ENCODE peak calls at places on chromosomes 13 and 19, in nine cellular contexts. Q is transverse colon, G is mesendoderm, X is IMR-90, E is fibroblast of lung, A is heart right ventricle, M is NT2/D1, C is stomach, B is lower lobe of right lung. W is an unnamed sample.

GRCh38 chr13:70964124-70964523 is 855.9 kb upstream of the KLHL1 start:
- DNase-seq in M (no peak), Q (no peak), C (no peak), B (no peak), A (no peak), G (no peak), E (no peak), X (no peak), W (no peak)

GRCh38 chr13:57138988-57139387 is 1.7 kb upstream of the PRR20A start:
- DNase-seq in X (no peak), C (no peak), M (no peak), Q (no peak), E (no peak), A (no peak), G (no peak), B (no peak), W (no peak)

GRCh38 chr19:38666662-38667448 is 19.4 kb downstream of the ACTN4 start:
- DNase-seq in A (no peak), Q (peak; percentile 47), B (no peak), X (peak; percentile 81), M (peak; percentile 51), C (no peak), E (peak; percentile 91), G (peak; percentile 96), W (peak; percentile 75)

GRCh38 chr19:47729799-47730520 is 15.4 kb upstream of the NOP53 start:
- DNase-seq in C (peak; percentile 81), M (peak; percentile 66), G (peak; percentile 95), A (peak; percentile 86), X (no peak), Q (peak; percentile 39), E (peak; percentile 46), B (peak; percentile 89), W (peak; percentile 91)

GRCh38 chr13:76969488-76970365 is 21.4 kb downstream of the ACOD1 start:
- DNase-seq in B (no peak), X (no peak), Q (no peak), E (peak; percentile 16), M (no peak), C (no peak), A (no peak), G (no peak), W (no peak)

GRCh38 chr19:38155453-38155852 is 68.6 kb downstream of the DPF1 start:
- DNase-seq in C (no peak), M (no peak), G (peak; percentile 20), Q (no peak), B (no peak), X (peak; percentile 58), A (no peak), E (peak; percentile 20), W (no peak)

GRCh38 chr13:99991013-99991805 is 9.6 kb downstream of the ZIC2 start:
- DNase-seq in A (no peak), Q (no peak), B (no peak), X (no peak), G (peak; percentile 81), M (no peak), E (no peak), C (no peak), W (no peak)

GRCh38 chr13:75170321-75170720 is 311.6 kb downstream of the TBC1D4 start:
- DNase-seq in E (no peak), X (no peak), A (no peak), Q (no peak), G (no peak), C (no peak), B (no peak), M (no peak), W (no peak)

GRCh38 chr19:17052439-17052838 is 22.8 kb downstream of the HAUS8 start:
- DNase-seq in G (peak; percentile 70), C (peak; percentile 32), Q (peak; percentile 64), A (no peak), E (peak; percentile 44), X (peak; percentile 59), M (peak; percentile 55), B (no peak), W (no peak)

GRCh38 chr19:50728084-50728737 is 5.0 kb downstream of the CLEC11A start:
- DNase-seq in G (peak; percentile 97), A (peak; percentile 81), M (peak; percentile 89), Q (peak; percentile 42), B (peak; percentile 83), C (peak; percentile 43), E (peak; percentile 33), X (peak; percentile 75), W (peak; percentile 55)

GRCh38 chr19:43595605-43595998 is 332 bp downstream of the IRGQ start:
- DNase-seq in C (no peak), M (no peak), E (no peak), X (no peak), A (no peak), G (no peak), Q (peak; percentile 28), B (peak; percentile 56), W (peak; percentile 46)

GRCh38 chr19:51064534-51065220 is at the start of gene KLK13:
- DNase-seq in M (peak; percentile 35), E (no peak), A (peak; percentile 60), G (peak; percentile 84), C (peak; percentile 49), B (peak; percentile 53), Q (no peak), X (no peak), W (peak; percentile 89)

GRCh38 chr13:32443111-32443510 is 15.2 kb upstream of the N4BP2L1 start:
- DNase-seq in B (no peak), X (peak; percentile 23), E (no peak), Q (peak; percentile 35), A (no peak), C (no peak), M (no peak), G (peak; percentile 18), W (no peak)

GRCh38 chr13:74052402-74052928 is 81.7 kb downstream of the KLF12 start:
- DNase-seq in A (no peak), M (no peak), G (peak; percentile 40), B (peak; percentile 61), E (no peak), Q (no peak), C (peak; percentile 88), X (no peak), W (no peak)

GRCh38 chr13:45468676-45469075 is 3.9 kb downstream of the COG3 start:
- DNase-seq in M (no peak), C (no peak), Q (peak; percentile 20), G (no peak), X (no peak), B (no peak), E (no peak), A (no peak), W (no peak)

GRCh38 chr19:1258707-1259205 is 10.4 kb downstream of the MIDN start:
- DNase-seq in Q (no peak), E (no peak), A (no peak), X (no peak), G (no peak), B (no peak), M (no peak), C (no peak), W (no peak)

GRCh38 chr19:1261512-1261862 is 7.6 kb upstream of the CIRBP start:
- DNase-seq in C (no peak), Q (peak; percentile 46), G (peak; percentile 67), M (no peak), E (no peak), X (no peak), A (no peak), B (peak; percentile 61), W (no peak)

GRCh38 chr19:1259206-1259872 is 9.8 kb upstream of the CIRBP start:
- DNase-seq in B (peak; percentile 88), M (no peak), E (peak; percentile 60), C (peak; percentile 72), A (peak; percentile 85), G (peak; percentile 90), Q (peak; percentile 88), X (peak; percentile 51), W (no peak)

GRCh38 chr19:1260749-1261511 is 8.2 kb upstream of the CIRBP start:
- DNase-seq in C (peak; percentile 97), X (peak; percentile 96), E (peak; percentile 90), G (peak; percentile 97), M (peak; percentile 92), B (peak; percentile 97), A (peak; percentile 99), Q (peak; percentile 98), W (peak; percentile 99)

GRCh38 chr19:1259873-1260748 is 9.0 kb upstream of the CIRBP start:
- DNase-seq in M (no peak), X (no peak), C (no peak), A (no peak), Q (peak; percentile 63), B (peak; percentile 72), G (peak; percentile 67), E (no peak), W (peak; percentile 76)
- H3K4me3 ChIP-seq in M (peak overlapping the region; percentile 11), X (no peak overlapping the region), C (peak overlapping the region; percentile 58), A (peak overlapping the region; percentile 24), Q (no peak overlapping the region), B (peak overlapping the region; percentile 76), G (no peak overlapping the region), E (peak overlapping the region; percentile 29), W (no peak overlapping the region)

GRCh38 chr13:44302948-44303575 is 70.6 kb upstream of the SERP2 start:
- DNase-seq in B (no peak), E (peak; percentile 84), Q (no peak), X (peak; percentile 50), C (no peak), A (no peak), M (no peak), G (no peak), W (no peak)

GRCh38 chr13:44303681-44304432 is 69.8 kb upstream of the SERP2 start:
- DNase-seq in M (no peak), C (peak; percentile 26), E (no peak), A (peak; percentile 78), X (no peak), Q (peak; percentile 41), B (no peak), G (no peak), W (peak; percentile 44)

GRCh38 chr13:44305845-44306244 is 67.8 kb upstream of the SERP2 start:
- DNase-seq in G (peak; percentile 30), A (no peak), M (peak; percentile 13), E (peak; percentile 78), B (no peak), C (peak; percentile 70), X (peak; percentile 67), Q (no peak), W (no peak)

GRCh38 chr13:44305216-44305615 is 68.4 kb upstream of the SERP2 start:
- DNase-seq in C (no peak), B (no peak), X (no peak), Q (no peak), M (no peak), E (no peak), A (no peak), G (peak; percentile 66), W (no peak)

GRCh38 chr13:44304433-44304725 is 69.2 kb upstream of the SERP2 start:
- DNase-seq in G (no peak), M (no peak), B (no peak), A (no peak), Q (no peak), X (no peak), E (no peak), C (no peak), W (no peak)
- H3K4me1 ChIP-seq in G (peaks cover 10% of the 10 kb centered on the region), M (no peaks in the 10 kb centered on the region), B (peaks cover 34% of the 10 kb centered on the region), A (peaks cover 9% of the 10 kb centered on the region), Q (peaks cover 40% of the 10 kb centered on the region), X (peaks cover 20% of the 10 kb centered on the region), E (peaks cover 33% of the 10 kb centered on the region), C (peaks cover 63% of the 10 kb centered on the region), W (no peaks in the 10 kb centered on the region)

GRCh38 chr13:49218493-49219051 is 1.6 kb upstream of the MLNR start:
- DNase-seq in E (peak; percentile 27), B (no peak), A (no peak), G (peak; percentile 77), Q (no peak), M (no peak), C (no peak), X (peak; percentile 6), W (no peak)
- H3K4me3 ChIP-seq in E (no peak overlapping the region), B (no peak overlapping the region), A (no peak overlapping the region), G (peak overlapping the region; percentile 35), Q (no peak overlapping the region), M (no peak overlapping the region), C (no peak overlapping the region), X (no peak overlapping the region), W (no peak overlapping the region)

GRCh38 chr19:2611483-2612464 is 90.7 kb downstream of the GNG7 start:
- DNase-seq in Q (no peak), B (peak; percentile 46), M (no peak), G (no peak), C (no peak), E (no peak), A (no peak), X (no peak), W (no peak)
- H3K4me1 ChIP-seq in Q (no peaks in the 10 kb centered on the region), B (peaks cover 37% of the 10 kb centered on the region), M (peaks cover 7% of the 10 kb centered on the region), G (no peaks in the 10 kb centered on the region), C (peaks cover 10% of the 10 kb centered on the region), E (no peaks in the 10 kb centered on the region), A (no peaks in the 10 kb centered on the region), X (no peaks in the 10 kb centered on the region), W (no peaks in the 10 kb centered on the region)